ENCODE peak calls at places on chromosome 20, in five cellular contexts. S is EL, G is NCI-H2171, F is amniotic stem cell, Z is SW 1271. C is an unnamed sample.
A peak's percentile ranks its signal among the peaks of the same experiment; 100 is the strongest.

GRCh38 chr20:10288954-10289646 is 70.5 kb downstream of the SNAP25 start:
- DNase-seq in G (no peak), F (no peak), S (peak; percentile 47), Z (no peak), C (no peak)

GRCh38 chr20:19317240-19318069 is 105.0 kb downstream of the SLC24A3 start:
- DNase-seq in Z (no peak), F (no peak), S (no peak), G (no peak), C (no peak)

GRCh38 chr20:36861875-36862801 is 13.8 kb upstream of the TLDC2 start:
- DNase-seq in F (peak; percentile 78), Z (peak; percentile 96), S (peak; percentile 97), G (no peak), C (no peak)

GRCh38 chr20:1322511-1323245 is 6.3 kb downstream of the SDCBP2 start:
- DNase-seq in S (peak; percentile 94), F (peak; percentile 5), G (no peak), Z (no peak), C (no peak)

GRCh38 chr20:61912665-61913422 is 152.8 kb downstream of the TAF4 start:
- DNase-seq in F (no peak), S (no peak), G (no peak), Z (no peak), C (no peak)

GRCh38 chr20:23340524-23340923 is 10.1 kb upstream of the NXT1 start:
- DNase-seq in S (peak; percentile 40), F (peak; percentile 29), G (peak; percentile 31), Z (peak; percentile 18), C (no peak)

GRCh38 chr20:4714818-4715217 is 6.9 kb upstream of the PRND start:
- DNase-seq in F (no peak), S (no peak), G (no peak), Z (no peak), C (no peak)

GRCh38 chr20:8127553-8128255 is 4.4 kb upstream of the PLCB1 start:
- DNase-seq in G (no peak), S (no peak), F (no peak), Z (no peak), C (no peak)

GRCh38 chr20:41174782-41175181 is 37.4 kb downstream of the PLCG1 start:
- DNase-seq in G (no peak), S (peak; percentile 46), F (no peak), Z (no peak), C (no peak)

GRCh38 chr20:58366866-58367265 is 22.2 kb upstream of the VAPB start:
- DNase-seq in Z (no peak), S (no peak), G (no peak), F (no peak), C (no peak)

GRCh38 chr20:61263084-61263695 is 11.1 kb downstream of the CDH4 start:
- DNase-seq in Z (no peak), F (no peak), S (peak; percentile 31), G (no peak), C (peak; percentile 4)

GRCh38 chr20:49146442-49146841 is 41.7 kb downstream of the STAU1 start:
- DNase-seq in Z (no peak), F (no peak), G (no peak), S (no peak), C (no peak)

GRCh38 chr20:63344616-63345327 is 16.4 kb downstream of the CHRNA4 start:
- DNase-seq in F (no peak), Z (no peak), G (no peak), S (no peak), C (no peak)

GRCh38 chr20:37223053-37223452 is 38.6 kb downstream of the GHRH start:
- DNase-seq in Z (no peak), F (peak; percentile 28), G (no peak), S (peak; percentile 89), C (no peak)

GRCh38 chr20:38271609-38272120 is 11.1 kb upstream of the KIAA1755 start:
- DNase-seq in Z (no peak), G (no peak), F (no peak), S (peak; percentile 37), C (no peak)

GRCh38 chr20:12482661-12483060 is 526.1 kb upstream of the SPTLC3 start:
- DNase-seq in F (no peak), S (no peak), Z (no peak), G (no peak), C (no peak)

GRCh38 chr20:24662756-24663399 is 193.4 kb downstream of the SYNDIG1 start:
- DNase-seq in G (peak; percentile 35), Z (no peak), F (no peak), S (no peak), C (no peak)

GRCh38 chr20:50245561-50246366 is 55.1 kb downstream of the CEBPB start:
- DNase-seq in Z (no peak), F (peak; percentile 50), G (no peak), S (peak; percentile 79), C (no peak)

GRCh38 chr20:21515300-21516179 is 1.7 kb upstream of the NKX2-2 start:
- DNase-seq in S (no peak), F (no peak), Z (no peak), G (no peak), C (no peak)